ENCODE peak calls at places on chromosomes 11 and 22, in five cellular contexts. O is A549, A is activated gamma-delta T cell treated with Interleukin-2 at 50 U/mL for 16 hours, E is LoVo, R is PC-3. F is an unnamed sample.

GRCh38 chr11:34302046-34302921 is 55.5 kb downstream of the ABTB2 start:
- DNase-seq in O (no peak), A (no peak), E (peak), R (peak), F (no peak)

GRCh38 chr22:49518436-49518970 is 309.2 kb downstream of the BRD1 start:
- DNase-seq in O (no peak), A (no peak), E (no peak), R (no peak), F (no peak)

GRCh38 chr11:1504164-1504563 is 17.6 kb upstream of the MOB2 start:
- DNase-seq in O (no peak), A (no peak), E (no peak), R (no peak), F (no peak)

GRCh38 chr11:67644042-67644441 is 4.5 kb upstream of the TBX10 start:
- DNase-seq in O (peak), A (no peak), E (no peak), R (peak), F (peak)

GRCh38 chr11:120146413-120147093 is 8.6 kb upstream of the TRIM29 start:
- DNase-seq in O (no peak), A (no peak), E (no peak), R (no peak), F (no peak)

GRCh38 chr11:9601041-9601875 is 27.8 kb downstream of the WEE1 start:
- DNase-seq in O (no peak), A (peak), E (no peak), R (no peak), F (peak)

GRCh38 chr22:23113067-23113846 is 28.5 kb downstream of the RSPH14 start:
- DNase-seq in O (no peak), A (no peak), E (no peak), R (no peak), F (no peak)

GRCh38 chr11:25737071-25737675 is 594.8 kb upstream of the ANO3 start:
- DNase-seq in O (no peak), A (no peak), E (no peak), R (no peak), F (no peak)

GRCh38 chr22:31911565-31912401 is 32.6 kb upstream of the YWHAH start:
- DNase-seq in O (no peak), A (no peak), E (no peak), R (no peak), F (peak)

GRCh38 chr11:71086687-71087258 is 165.6 kb downstream of the SHANK2 start:
- DNase-seq in O (peak), A (no peak), E (peak), R (peak), F (peak)

GRCh38 chr11:74179234-74180126 is 8.4 kb downstream of the PPME1 start:
- DNase-seq in O (no peak), A (no peak), E (no peak), R (peak), F (peak)

GRCh38 chr11:106281455-106282173 is 204.2 kb downstream of the AASDHPPT start:
- DNase-seq in O (peak), A (no peak), E (peak), R (peak), F (no peak)